ENCODE peak calls at places on chromosomes 6 and 20, in six cellular contexts. C is pancreas; T is SK-N-SH; R is IMR-90; U is heart right ventricle; N is CD8-positive, alpha-beta T cell. D is an unnamed sample.

GRCh38 chr20:21901470-21902275 is 196.2 kb downstream of the PAX1 start:
- DNase-seq in C (peak), T (no peak), R (no peak), U (peak), N (no peak), D (no peak)

GRCh38 chr6:112004397-112005341 is 49.2 kb upstream of the CCN6 start:
- DNase-seq in C (no peak), T (no peak), R (no peak), U (no peak), N (no peak), D (no peak)

GRCh38 chr6:166958926-166959861 is 2.8 kb upstream of the RNASET2 start:
- DNase-seq in C (no peak), T (no peak), R (no peak), U (no peak), N (peak), D (peak)

GRCh38 chr6:92762414-92763374 is 656.7 kb downstream of the EPHA7 start:
- DNase-seq in C (no peak), T (no peak), R (peak), U (no peak), N (no peak), D (no peak)

GRCh38 chr6:7270320-7271204 is 42.4 kb downstream of the SSR1 start:
- DNase-seq in C (peak), T (no peak), R (no peak), U (no peak), N (no peak), D (no peak)

GRCh38 chr20:13430346-13431002 is 208.3 kb downstream of the TASP1 start:
- DNase-seq in C (no peak), T (no peak), R (peak), U (no peak), N (no peak), D (no peak)

GRCh38 chr6:41071501-41071922 is 644 bp downstream of the OARD1 start:
- DNase-seq in C (no peak), T (no peak), R (peak), U (peak), N (no peak), D (no peak)

GRCh38 chr6:18070486-18070885 is 52.0 kb downstream of the NHLRC1 start:
- DNase-seq in C (no peak), T (no peak), R (no peak), U (no peak), N (no peak), D (no peak)

GRCh38 chr6:40936810-40937209 is 102.2 kb downstream of the UNC5CL start:
- DNase-seq in C (no peak), T (no peak), R (peak), U (no peak), N (no peak), D (peak)

GRCh38 chr20:40251284-40251932 is 437.6 kb downstream of the MAFB start:
- DNase-seq in C (no peak), T (peak), R (peak), U (no peak), N (no peak), D (peak)

GRCh38 chr6:49264909-49265308 is 198.1 kb downstream of the MMUT start:
- DNase-seq in C (no peak), T (no peak), R (no peak), U (no peak), N (no peak), D (no peak)

GRCh38 chr6:128841518-128841917 is 41.4 kb upstream of the LAMA2 start:
- DNase-seq in C (no peak), T (no peak), R (no peak), U (no peak), N (no peak), D (no peak)

GRCh38 chr6:18053555-18054445 is 66.4 kb upstream of the KIF13A start:
- DNase-seq in C (no peak), T (no peak), R (peak), U (no peak), N (no peak), D (no peak)

GRCh38 chr6:33949877-33950831 is 146.4 kb upstream of the MLN start:
- DNase-seq in C (no peak), T (no peak), R (no peak), U (no peak), N (no peak), D (no peak)

GRCh38 chr6:71965404-71965803 is 79.1 kb downstream of the RIMS1 start:
- DNase-seq in C (no peak), T (no peak), R (no peak), U (no peak), N (no peak), D (peak)

GRCh38 chr20:2451939-2452732 is 18.5 kb downstream of the SNRPB start:
- DNase-seq in C (peak), T (peak), R (peak), U (peak), N (peak), D (peak)

GRCh38 chr20:3797592-3798404 is 1.7 kb downstream of the CDC25B start:
- DNase-seq in C (no peak), T (peak), R (peak), U (no peak), N (peak), D (no peak)

GRCh38 chr6:81682238-81682795 is 70.2 kb downstream of the TENT5A start:
- DNase-seq in C (no peak), T (no peak), R (no peak), U (no peak), N (no peak), D (peak)

GRCh38 chr6:147029923-147030322 is 174.3 kb upstream of the STXBP5 start:
- DNase-seq in C (no peak), T (no peak), R (no peak), U (no peak), N (no peak), D (no peak)

GRCh38 chr6:35484921-35485392 is 11.9 kb downstream of the TEAD3 start:
- DNase-seq in C (no peak), T (peak), R (peak), U (no peak), N (no peak), D (no peak)

GRCh38 chr6:134398453-134398852 is 80.5 kb upstream of the SGK1 start:
- DNase-seq in C (no peak), T (no peak), R (no peak), U (no peak), N (no peak), D (no peak)

GRCh38 chr6:149985506-149985937 is 21.8 kb downstream of the ULBP1 start:
- DNase-seq in C (no peak), T (no peak), R (no peak), U (no peak), N (no peak), D (no peak)

GRCh38 chr6:130467595-130467994 is 101.8 kb downstream of the TMEM200A start:
- DNase-seq in C (no peak), T (no peak), R (no peak), U (no peak), N (no peak), D (no peak)

GRCh38 chr6:91781946-91782345 is 1195.1 kb upstream of the MAP3K7 start:
- DNase-seq in C (no peak), T (no peak), R (no peak), U (no peak), N (no peak), D (peak)

GRCh38 chr20:53260591-53260990 is 288.4 kb downstream of the TSHZ2 start:
- DNase-seq in C (no peak), T (no peak), R (no peak), U (no peak), N (no peak), D (no peak)

GRCh38 chr20:9838378-9839295 is at the start of gene PAK5:
- DNase-seq in C (peak), T (peak), R (peak), U (no peak), N (no peak), D (peak)

GRCh38 chr6:109296305-109296915 is 85.9 kb downstream of the CD164 start:
- DNase-seq in C (no peak), T (no peak), R (no peak), U (no peak), N (no peak), D (no peak)

DNA sequence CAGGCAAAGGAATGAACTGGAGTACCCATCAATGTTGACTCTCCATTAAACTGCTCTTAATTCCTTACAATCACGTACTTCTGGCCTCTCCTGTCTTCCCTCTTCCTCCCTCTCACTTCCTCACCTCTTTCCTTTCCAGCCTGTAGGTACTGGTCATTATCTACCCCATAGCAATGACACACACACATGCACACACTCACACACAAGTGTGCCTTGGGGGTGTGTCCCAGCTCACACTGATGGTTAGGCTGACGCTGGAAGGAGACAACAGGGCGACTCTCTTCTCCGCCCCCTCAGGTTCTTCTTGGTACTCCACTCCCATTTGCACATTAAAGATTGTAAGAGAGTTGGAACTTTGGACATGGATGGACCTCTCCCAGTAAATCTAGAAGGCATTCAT is 14.0 kb upstream of the SERPINB9 start:
- DNase-seq in C (no peak), T (no peak), R (no peak), U (no peak), N (no peak), D (no peak)
- TF ChIP-seq CTCF in C (no peak), T (no peak), R (no peak), U (no peak), N (no peak), D (no peak)

GRCh38 chr6:169701218-169701952 is 444 bp downstream of the WDR27 start:
- DNase-seq in C (no peak), T (peak), R (no peak), U (no peak), N (peak), D (no peak)

GRCh38 chr6:169702640-169703246 is 817 bp downstream of the C6orf120 start:
- DNase-seq in C (peak), T (peak), R (peak), U (peak), N (peak), D (peak)

GRCh38 chr6:169701953-169702639 is at the start of the genes C6orf120 and WDR27:
- DNase-seq in C (peak), T (peak), R (peak), U (peak), N (peak), D (peak)

GRCh38 chr6:169695131-169695530 is 6.7 kb downstream of the WDR27 start:
- DNase-seq in C (no peak), T (no peak), R (no peak), U (no peak), N (no peak), D (no peak)

DNA sequence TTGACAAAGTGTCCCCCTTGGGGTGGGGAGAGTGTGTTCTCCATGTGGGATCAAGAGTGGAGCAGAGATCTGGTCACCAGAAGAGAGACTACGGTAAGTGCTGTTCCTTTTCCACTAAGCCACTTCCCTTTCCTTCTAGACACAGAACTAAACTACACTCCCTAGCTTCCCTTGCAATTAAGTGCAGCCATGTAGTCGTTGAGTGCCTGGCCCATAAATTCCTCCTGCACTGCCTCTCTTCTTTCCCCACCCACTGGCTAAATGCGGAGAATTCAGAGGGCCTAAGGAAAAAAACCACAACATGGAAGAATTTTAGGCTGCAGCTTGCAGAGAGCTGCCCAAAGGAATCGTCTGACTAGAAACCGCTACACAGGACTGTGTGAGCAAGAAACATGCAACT is 1.5 kb downstream of the WDR27 start:
- DNase-seq in C (no peak), T (no peak), R (peak), U (no peak), N (no peak), D (peak)
- H3K4me3 ChIP-seq in C (no peak), T (peak), R (no peak), U (no peak), N (no peak), D (peak)

GRCh38 chr6:170124150-170124549 is 166.7 kb downstream of the DLL1 start:
- DNase-seq in C (peak), T (peak), R (no peak), U (no peak), N (no peak), D (no peak)
- H3K27ac ChIP-seq in C (no peak), T (no peak), R (no peak), U (no peak), N (no peak), D (no peak)

DNA sequence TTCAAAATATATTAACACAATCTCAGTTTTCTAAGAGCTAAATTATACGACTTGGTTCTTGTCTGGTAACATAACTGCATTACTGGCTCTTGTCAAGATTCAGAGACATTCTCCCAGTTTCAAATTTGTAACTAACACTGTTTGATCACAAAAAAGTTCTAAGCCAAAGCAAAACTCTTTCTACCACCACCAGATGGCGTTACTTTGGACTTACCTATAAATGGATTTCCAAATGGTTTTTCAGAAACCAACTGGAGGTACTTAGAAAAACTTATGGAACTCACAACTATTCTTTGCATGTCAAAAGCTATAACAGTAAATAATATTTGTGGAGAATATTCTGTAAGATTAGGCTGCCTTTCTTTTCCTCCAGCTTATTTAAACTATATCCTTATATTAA is 34.2 kb upstream of the GFRAL start:
- DNase-seq in C (no peak), T (no peak), R (peak), U (no peak), N (no peak), D (peak)
- TF ChIP-seq CTCF in C (no peak), T (peak), R (peak), U (no peak), N (no peak), D (peak)

DNA sequence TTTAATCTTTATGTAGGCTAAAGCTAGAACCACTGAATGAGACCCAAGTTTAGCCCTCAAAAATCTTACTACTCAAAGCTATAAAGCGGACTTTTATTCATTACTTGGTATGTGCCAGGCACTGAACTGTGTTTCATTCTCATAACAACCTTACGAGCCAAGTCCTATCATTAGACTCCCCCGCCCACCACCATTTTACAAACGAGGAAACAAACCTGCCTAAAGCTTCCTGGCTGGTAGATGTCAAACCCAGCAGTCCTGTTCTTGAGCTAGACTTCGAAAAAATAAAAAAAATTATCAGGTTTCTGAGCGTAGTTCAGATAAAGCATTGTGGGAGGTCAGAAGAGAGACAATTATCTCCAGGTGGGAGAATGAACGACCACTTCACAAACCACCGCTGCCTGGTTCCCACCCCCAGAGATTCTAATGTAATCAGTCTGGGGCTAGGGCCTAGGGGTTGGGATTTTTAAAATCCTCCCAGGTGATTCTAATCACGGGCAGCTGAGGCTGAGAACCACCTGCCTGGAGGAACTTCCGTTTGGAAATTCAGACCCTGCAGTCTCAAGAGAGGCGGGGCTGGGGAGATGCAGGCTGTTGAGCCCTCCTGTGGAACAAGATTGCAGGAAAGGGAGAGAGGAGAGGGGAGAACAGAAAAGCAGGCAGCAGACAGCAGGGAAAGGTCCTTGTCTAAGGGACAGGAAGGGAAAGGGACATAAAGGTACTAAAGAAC is 8.6 kb downstream of the ADTRP start:
- DNase-seq in C (no peak), T (no peak), R (no peak), U (no peak), N (no peak), D (no peak)
- H3K4me3 ChIP-seq in C (no peak), T (no peak), R (no peak), U (no peak), N (no peak), D (no peak)

GRCh38 chr20:57513199-57513598 is 11.7 kb downstream of the CTCFL start:
- DNase-seq in C (no peak), T (no peak), R (peak), U (no peak), N (no peak), D (no peak)
- H3K27ac ChIP-seq in C (no peak), T (no peak), R (no peak), U (no peak), N (no peak), D (no peak)

GRCh38 chr6:158869604-158870417 is 50.6 kb upstream of the EZR start:
- DNase-seq in C (peak), T (peak), R (peak), U (peak), N (peak), D (peak)
- TF ChIP-seq CTCF in C (no peak), T (peak), R (no peak), U (no peak), N (no peak), D (no peak)

GRCh38 chr20:17835240-17835940 is 133.2 kb downstream of the SNX5 start:
- DNase-seq in C (peak), T (no peak), R (peak), U (peak), N (no peak), D (no peak)

GRCh38 chr20:17837179-17837578 is 131.4 kb downstream of the SNX5 start:
- DNase-seq in C (no peak), T (no peak), R (no peak), U (no peak), N (no peak), D (no peak)

GRCh38 chr20:17835941-17836861 is 132.4 kb downstream of the SNX5 start:
- DNase-seq in C (no peak), T (no peak), R (peak), U (peak), N (no peak), D (no peak)

GRCh38 chr20:17833036-17833674 is 133.4 kb downstream of the BANF2 start:
- DNase-seq in C (no peak), T (no peak), R (peak), U (no peak), N (no peak), D (no peak)

DNA sequence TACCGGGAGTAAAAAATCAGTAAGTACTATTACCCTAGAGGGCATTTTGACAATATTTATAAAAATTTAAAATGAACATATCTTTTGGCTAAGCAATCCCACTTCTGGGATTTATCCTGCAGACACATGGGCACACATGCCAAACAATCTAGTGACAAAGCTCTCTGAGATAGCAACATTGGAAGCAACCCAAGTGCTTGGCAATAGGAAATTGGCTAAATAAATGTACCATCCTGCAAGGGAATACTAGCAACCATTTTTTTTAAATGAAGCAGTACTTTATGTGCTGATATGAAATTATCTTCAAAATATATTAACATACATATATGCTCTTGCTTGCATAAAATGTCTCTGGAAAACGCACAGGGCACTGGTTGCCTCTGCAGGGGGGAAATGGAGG is 133.8 kb downstream of the SNX5 start:
- DNase-seq in C (no peak), T (no peak), R (no peak), U (no peak), N (no peak), D (no peak)
- H3K4me3 ChIP-seq in C (no peak), T (no peak), R (no peak), U (no peak), N (no peak), D (no peak)

GRCh38 chr6:116579143-116579542 is 7.8 kb downstream of the RWDD1 start:
- DNase-seq in C (no peak), T (no peak), R (peak), U (no peak), N (no peak), D (no peak)
- H3K27ac ChIP-seq in C (no peak), T (no peak), R (no peak), U (no peak), N (no peak), D (no peak)